ENCODE peak calls at places on chromosomes 6 and 20, in ten cellular contexts. One of them, this sample, is unnamed.

GRCh38 chr6:149028767-149029405 is 282.1 kb downstream of the UST start:
- DNase-seq in lower leg skin: peak
- DNase-seq in heart right ventricle: no peak
- DNase-seq in RWPE2: no peak
- DNase-seq in CD8-positive, alpha-beta T cell: peak
- DNase-seq in mucosa of descending colon: no peak
- DNase-seq in uterus: peak
- DNase-seq in adrenal gland: peak
- DNase-seq in sigmoid colon: peak
- DNase-seq in IMR-90: peak
- DNase-seq in this sample: no peak

GRCh38 chr6:166678426-166678825 is 51.4 kb upstream of the RPS6KA2 start:
- DNase-seq in lower leg skin: no peak
- DNase-seq in heart right ventricle: no peak
- DNase-seq in RWPE2: peak
- DNase-seq in CD8-positive, alpha-beta T cell: no peak
- DNase-seq in mucosa of descending colon: no peak
- DNase-seq in uterus: no peak
- DNase-seq in adrenal gland: no peak
- DNase-seq in sigmoid colon: no peak
- DNase-seq in IMR-90: peak
- DNase-seq in this sample: no peak

GRCh38 chr6:160049346-160049745 is 72.3 kb upstream of the SLC22A1 start:
- DNase-seq in lower leg skin: no peak
- DNase-seq in heart right ventricle: no peak
- DNase-seq in RWPE2: no peak
- DNase-seq in CD8-positive, alpha-beta T cell: no peak
- DNase-seq in mucosa of descending colon: no peak
- DNase-seq in uterus: no peak
- DNase-seq in adrenal gland: no peak
- DNase-seq in sigmoid colon: no peak
- DNase-seq in IMR-90: no peak
- DNase-seq in this sample: no peak

GRCh38 chr6:88650029-88650619 is 313.3 kb downstream of the RNGTT start:
- DNase-seq in lower leg skin: no peak
- DNase-seq in heart right ventricle: no peak
- DNase-seq in RWPE2: no peak
- DNase-seq in CD8-positive, alpha-beta T cell: no peak
- DNase-seq in mucosa of descending colon: no peak
- DNase-seq in uterus: no peak
- DNase-seq in adrenal gland: no peak
- DNase-seq in sigmoid colon: no peak
- DNase-seq in IMR-90: peak
- DNase-seq in this sample: no peak

GRCh38 chr6:35206346-35206745 is 7.4 kb upstream of the SCUBE3 start:
- DNase-seq in lower leg skin: no peak
- DNase-seq in heart right ventricle: no peak
- DNase-seq in RWPE2: no peak
- DNase-seq in CD8-positive, alpha-beta T cell: no peak
- DNase-seq in mucosa of descending colon: no peak
- DNase-seq in uterus: no peak
- DNase-seq in adrenal gland: no peak
- DNase-seq in sigmoid colon: no peak
- DNase-seq in IMR-90: peak
- DNase-seq in this sample: no peak

GRCh38 chr6:15511248-15512125 is 151.3 kb downstream of the DTNBP1 start:
- DNase-seq in lower leg skin: no peak
- DNase-seq in heart right ventricle: peak
- DNase-seq in RWPE2: no peak
- DNase-seq in CD8-positive, alpha-beta T cell: no peak
- DNase-seq in mucosa of descending colon: peak
- DNase-seq in uterus: no peak
- DNase-seq in adrenal gland: peak
- DNase-seq in sigmoid colon: no peak
- DNase-seq in IMR-90: no peak
- DNase-seq in this sample: no peak

GRCh38 chr6:51541847-51542246 is 545.6 kb downstream of the PKHD1 start:
- DNase-seq in lower leg skin: no peak
- DNase-seq in heart right ventricle: no peak
- DNase-seq in RWPE2: no peak
- DNase-seq in CD8-positive, alpha-beta T cell: no peak
- DNase-seq in mucosa of descending colon: no peak
- DNase-seq in uterus: no peak
- DNase-seq in adrenal gland: no peak
- DNase-seq in sigmoid colon: no peak
- DNase-seq in IMR-90: no peak
- DNase-seq in this sample: no peak

GRCh38 chr6:157236040-157236725 is 87.1 kb downstream of the TMEM242 start:
- DNase-seq in lower leg skin: no peak
- DNase-seq in heart right ventricle: no peak
- DNase-seq in RWPE2: no peak
- DNase-seq in CD8-positive, alpha-beta T cell: no peak
- DNase-seq in mucosa of descending colon: peak
- DNase-seq in uterus: no peak
- DNase-seq in adrenal gland: no peak
- DNase-seq in sigmoid colon: peak
- DNase-seq in IMR-90: no peak
- DNase-seq in this sample: no peak

DNA sequence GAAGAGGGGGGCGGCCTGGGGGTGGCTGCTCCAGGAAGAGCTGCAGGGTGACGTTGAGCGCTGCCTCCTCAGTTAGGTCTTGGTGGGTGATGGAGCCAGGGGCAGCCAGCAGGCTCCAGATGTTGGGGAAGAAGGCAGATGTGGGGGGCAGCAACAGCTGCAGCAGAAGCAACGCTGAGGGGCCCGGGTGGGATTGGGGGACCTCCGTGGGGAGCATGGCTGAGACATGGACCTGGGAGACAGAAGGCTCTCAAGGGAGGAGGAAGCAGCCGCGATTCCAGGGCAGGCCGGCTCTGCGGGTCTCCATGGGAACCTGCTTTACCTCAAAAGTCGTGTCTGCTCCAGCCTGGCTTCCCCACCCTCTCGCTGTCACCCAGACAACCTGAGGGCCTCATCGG is 566 bp downstream of the VWA7 start:
- DNase-seq in lower leg skin: no peak
- DNase-seq in heart right ventricle: no peak
- DNase-seq in RWPE2: no peak
- DNase-seq in CD8-positive, alpha-beta T cell: no peak
- DNase-seq in mucosa of descending colon: no peak
- DNase-seq in uterus: no peak
- DNase-seq in adrenal gland: no peak
- DNase-seq in sigmoid colon: no peak
- DNase-seq in IMR-90: no peak
- DNase-seq in this sample: no peak
- H3K4me3 ChIP-seq in lower leg skin: no peak
- H3K4me3 ChIP-seq in heart right ventricle: peak
- H3K4me3 ChIP-seq in RWPE2: peak
- H3K4me3 ChIP-seq in CD8-positive, alpha-beta T cell: no peak
- H3K4me3 ChIP-seq in mucosa of descending colon: no peak
- H3K4me3 ChIP-seq in uterus: peak
- H3K4me3 ChIP-seq in adrenal gland: no peak
- H3K4me3 ChIP-seq in sigmoid colon: no peak
- H3K4me3 ChIP-seq in IMR-90: no peak
- H3K4me3 ChIP-seq in this sample: peak

GRCh38 chr6:106628658-106629102 is 618 bp downstream of the RTN4IP1 start:
- DNase-seq in lower leg skin: no peak
- DNase-seq in heart right ventricle: no peak
- DNase-seq in RWPE2: no peak
- DNase-seq in CD8-positive, alpha-beta T cell: no peak
- DNase-seq in mucosa of descending colon: no peak
- DNase-seq in uterus: no peak
- DNase-seq in adrenal gland: no peak
- DNase-seq in sigmoid colon: no peak
- DNase-seq in IMR-90: peak
- DNase-seq in this sample: no peak

GRCh38 chr6:106629859-106630163 is 433 bp downstream of the QRSL1 start:
- DNase-seq in lower leg skin: no peak
- DNase-seq in heart right ventricle: no peak
- DNase-seq in RWPE2: no peak
- DNase-seq in CD8-positive, alpha-beta T cell: no peak
- DNase-seq in mucosa of descending colon: no peak
- DNase-seq in uterus: no peak
- DNase-seq in adrenal gland: no peak
- DNase-seq in sigmoid colon: no peak
- DNase-seq in IMR-90: no peak
- DNase-seq in this sample: no peak

GRCh38 chr6:106630366-106630765 is 988 bp downstream of the QRSL1 start:
- DNase-seq in lower leg skin: no peak
- DNase-seq in heart right ventricle: no peak
- DNase-seq in RWPE2: no peak
- DNase-seq in CD8-positive, alpha-beta T cell: no peak
- DNase-seq in mucosa of descending colon: no peak
- DNase-seq in uterus: no peak
- DNase-seq in adrenal gland: no peak
- DNase-seq in sigmoid colon: no peak
- DNase-seq in IMR-90: no peak
- DNase-seq in this sample: no peak

GRCh38 chr6:106631356-106631755 is 2.0 kb downstream of the QRSL1 start:
- DNase-seq in lower leg skin: no peak
- DNase-seq in heart right ventricle: no peak
- DNase-seq in RWPE2: no peak
- DNase-seq in CD8-positive, alpha-beta T cell: no peak
- DNase-seq in mucosa of descending colon: no peak
- DNase-seq in uterus: no peak
- DNase-seq in adrenal gland: peak
- DNase-seq in sigmoid colon: no peak
- DNase-seq in IMR-90: peak
- DNase-seq in this sample: no peak

DNA sequence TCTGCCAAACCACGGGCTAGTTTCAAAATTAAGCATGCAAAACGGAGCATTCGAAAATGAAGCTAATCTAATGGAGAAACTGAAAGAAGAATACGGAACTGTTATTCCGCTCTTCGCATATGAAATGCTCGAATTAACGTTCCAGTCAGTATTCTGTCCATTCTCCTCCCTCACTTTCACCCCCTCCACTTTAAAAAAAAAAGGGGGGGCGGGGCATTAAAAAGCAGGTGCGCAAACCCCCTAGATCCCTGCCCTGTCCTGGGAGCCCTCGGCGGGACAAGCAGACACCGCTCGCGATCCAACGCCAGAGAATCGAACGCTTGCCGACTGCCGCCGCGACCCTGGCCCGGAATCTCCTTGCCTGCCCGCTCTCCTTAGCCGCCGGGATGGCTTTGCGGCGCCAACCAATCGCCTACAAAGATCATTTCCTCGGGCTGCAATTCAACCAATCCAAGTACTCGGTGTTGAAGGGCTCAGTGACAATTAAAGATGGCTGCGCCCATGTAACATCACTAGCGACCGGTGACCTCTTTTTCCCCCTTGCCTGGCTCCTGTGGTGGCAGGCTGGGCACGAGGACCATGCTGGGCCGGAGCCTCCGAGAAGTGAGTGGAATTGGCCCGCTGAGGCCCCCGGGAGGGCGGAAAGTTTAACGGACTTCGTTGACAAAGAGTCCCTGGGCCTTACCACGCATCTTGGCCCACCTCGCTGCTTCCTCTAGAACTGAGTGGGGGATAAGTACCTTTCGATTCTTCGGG is at the start of the genes QRSL1 and RTN4IP1:
- DNase-seq in lower leg skin: peak
- DNase-seq in heart right ventricle: peak
- DNase-seq in RWPE2: peak
- DNase-seq in CD8-positive, alpha-beta T cell: peak
- DNase-seq in mucosa of descending colon: peak
- DNase-seq in uterus: peak
- DNase-seq in adrenal gland: peak
- DNase-seq in sigmoid colon: peak
- DNase-seq in IMR-90: peak
- DNase-seq in this sample: peak
- TF ChIP-seq CTCF in lower leg skin: no peak
- TF ChIP-seq CTCF in heart right ventricle: no peak
- TF ChIP-seq CTCF in RWPE2: no peak
- TF ChIP-seq CTCF in CD8-positive, alpha-beta T cell: no peak
- TF ChIP-seq CTCF in mucosa of descending colon: no peak
- TF ChIP-seq CTCF in uterus: no peak
- TF ChIP-seq CTCF in adrenal gland: no peak
- TF ChIP-seq CTCF in sigmoid colon: no peak
- TF ChIP-seq CTCF in IMR-90: no peak
- TF ChIP-seq CTCF in this sample: no peak

GRCh38 chr6:36953931-36954261 is 642 bp upstream of the PI16 start:
- DNase-seq in lower leg skin: no peak
- DNase-seq in heart right ventricle: no peak
- DNase-seq in RWPE2: no peak
- DNase-seq in CD8-positive, alpha-beta T cell: no peak
- DNase-seq in mucosa of descending colon: no peak
- DNase-seq in uterus: no peak
- DNase-seq in adrenal gland: no peak
- DNase-seq in sigmoid colon: no peak
- DNase-seq in IMR-90: no peak
- DNase-seq in this sample: no peak

GRCh38 chr6:36946526-36946925 is 8.0 kb upstream of the PI16 start:
- DNase-seq in lower leg skin: no peak
- DNase-seq in heart right ventricle: no peak
- DNase-seq in RWPE2: no peak
- DNase-seq in CD8-positive, alpha-beta T cell: no peak
- DNase-seq in mucosa of descending colon: no peak
- DNase-seq in uterus: no peak
- DNase-seq in adrenal gland: no peak
- DNase-seq in sigmoid colon: no peak
- DNase-seq in IMR-90: no peak
- DNase-seq in this sample: peak

GRCh38 chr6:36945301-36945700 is 9.2 kb upstream of the PI16 start:
- DNase-seq in lower leg skin: no peak
- DNase-seq in heart right ventricle: no peak
- DNase-seq in RWPE2: no peak
- DNase-seq in CD8-positive, alpha-beta T cell: no peak
- DNase-seq in mucosa of descending colon: no peak
- DNase-seq in uterus: no peak
- DNase-seq in adrenal gland: no peak
- DNase-seq in sigmoid colon: no peak
- DNase-seq in IMR-90: no peak
- DNase-seq in this sample: no peak

GRCh38 chr6:36947570-36948351 is 6.8 kb upstream of the PI16 start:
- DNase-seq in lower leg skin: no peak
- DNase-seq in heart right ventricle: no peak
- DNase-seq in RWPE2: no peak
- DNase-seq in CD8-positive, alpha-beta T cell: peak
- DNase-seq in mucosa of descending colon: no peak
- DNase-seq in uterus: no peak
- DNase-seq in adrenal gland: no peak
- DNase-seq in sigmoid colon: no peak
- DNase-seq in IMR-90: peak
- DNase-seq in this sample: peak

DNA sequence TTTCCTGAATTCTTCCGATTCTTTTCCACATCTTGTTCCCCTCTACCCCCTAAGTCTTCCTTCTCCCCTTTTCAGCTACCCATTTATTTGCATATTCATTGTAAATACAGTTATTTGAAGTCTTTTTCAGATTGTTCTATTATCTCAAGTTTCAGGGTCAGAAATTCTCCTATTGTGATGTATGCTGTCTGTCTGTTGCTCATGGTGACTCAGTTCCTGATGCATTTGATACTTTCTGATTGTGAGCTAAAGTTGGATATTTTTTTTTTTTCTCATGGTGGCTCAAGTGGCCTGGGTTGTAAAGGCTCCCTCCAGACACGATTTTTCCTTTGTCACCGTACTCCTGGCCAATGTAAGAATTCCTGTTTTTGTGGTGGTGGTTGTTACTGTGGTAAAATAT is 4.9 kb upstream of the PI16 start:
- DNase-seq in lower leg skin: no peak
- DNase-seq in heart right ventricle: no peak
- DNase-seq in RWPE2: no peak
- DNase-seq in CD8-positive, alpha-beta T cell: no peak
- DNase-seq in mucosa of descending colon: no peak
- DNase-seq in uterus: no peak
- DNase-seq in adrenal gland: no peak
- DNase-seq in sigmoid colon: no peak
- DNase-seq in IMR-90: peak
- DNase-seq in this sample: no peak
- H3K4me3 ChIP-seq in lower leg skin: no peak
- H3K4me3 ChIP-seq in heart right ventricle: no peak
- H3K4me3 ChIP-seq in RWPE2: no peak
- H3K4me3 ChIP-seq in CD8-positive, alpha-beta T cell: no peak
- H3K4me3 ChIP-seq in mucosa of descending colon: no peak
- H3K4me3 ChIP-seq in uterus: no peak
- H3K4me3 ChIP-seq in adrenal gland: no peak
- H3K4me3 ChIP-seq in sigmoid colon: no peak
- H3K4me3 ChIP-seq in IMR-90: no peak
- H3K4me3 ChIP-seq in this sample: no peak

GRCh38 chr20:40713508-40713907 is 24.5 kb upstream of the MAFB start:
- DNase-seq in lower leg skin: no peak
- DNase-seq in heart right ventricle: no peak
- DNase-seq in RWPE2: peak
- DNase-seq in CD8-positive, alpha-beta T cell: no peak
- DNase-seq in mucosa of descending colon: no peak
- DNase-seq in uterus: no peak
- DNase-seq in adrenal gland: no peak
- DNase-seq in sigmoid colon: no peak
- DNase-seq in IMR-90: no peak
- DNase-seq in this sample: no peak
- TF ChIP-seq CTCF in lower leg skin: no peak
- TF ChIP-seq CTCF in heart right ventricle: no peak
- TF ChIP-seq CTCF in RWPE2: no peak
- TF ChIP-seq CTCF in CD8-positive, alpha-beta T cell: no peak
- TF ChIP-seq CTCF in mucosa of descending colon: no peak
- TF ChIP-seq CTCF in uterus: no peak
- TF ChIP-seq CTCF in adrenal gland: no peak
- TF ChIP-seq CTCF in sigmoid colon: no peak
- TF ChIP-seq CTCF in IMR-90: no peak
- TF ChIP-seq CTCF in this sample: no peak